ENCODE peak calls at places on chromosomes 1 and 21, in four cellular contexts. J is CD8-positive, alpha-beta memory T cell; Y is fibroblast of lung; C is psoas muscle. R is an unnamed sample.
A peak's percentile ranks its signal among the peaks of the same experiment; 100 is the strongest.

GRCh38 chr1:10378071-10378841 is 20.6 kb upstream of the PGD start:
- DNase-seq in J (no peak), Y (peak; percentile 46), C (no peak), R (peak; percentile 14)

GRCh38 chr21:25806053-25806452 is 71.3 kb downstream of the GABPA start:
- DNase-seq in J (no peak), Y (no peak), C (no peak), R (peak; percentile 42)

GRCh38 chr1:22789356-22789994 is 78.8 kb downstream of the EPHB2 start:
- DNase-seq in J (no peak), Y (no peak), C (no peak), R (peak; percentile 90)

GRCh38 chr1:111864862-111865261 is 109.2 kb downstream of the DDX20 start:
- DNase-seq in J (no peak), Y (no peak), C (no peak), R (peak; percentile 4)

GRCh38 chr1:10105484-10105883 is 72.7 kb downstream of the UBE4B start:
- DNase-seq in J (no peak), Y (no peak), C (peak; percentile 65), R (peak; percentile 9)

GRCh38 chr1:33306561-33307493 is 14.1 kb downstream of the A3GALT2 start:
- DNase-seq in J (no peak), Y (peak; percentile 25), C (peak; percentile 74), R (no peak)

GRCh38 chr1:52503706-52504105 is 49.2 kb downstream of the TUT4 start:
- DNase-seq in J (no peak), Y (no peak), C (no peak), R (no peak)

GRCh38 chr1:198212126-198212525 is 55.3 kb downstream of the NEK7 start:
- DNase-seq in J (no peak), Y (no peak), C (no peak), R (no peak)

GRCh38 chr21:37227071-37228002 is 39.8 kb downstream of the VPS26C start:
- DNase-seq in J (no peak), Y (no peak), C (no peak), R (no peak)

GRCh38 chr1:2805801-2806430 is 4.4 kb upstream of the TTC34 start:
- DNase-seq in J (peak; percentile 26), Y (no peak), C (peak; percentile 51), R (no peak)

GRCh38 chr1:242184955-242185354 is 186.1 kb upstream of the MAP1LC3C start:
- DNase-seq in J (no peak), Y (no peak), C (no peak), R (no peak)

GRCh38 chr1:32647308-32648134 is 2.8 kb downstream of the ZBTB8OS start:
- DNase-seq in J (no peak), Y (no peak), C (no peak), R (no peak)

GRCh38 chr1:195754874-195755273 is 853.4 kb downstream of the KCNT2 start:
- DNase-seq in J (no peak), Y (peak; percentile 38), C (no peak), R (peak; percentile 49)

GRCh38 chr1:207824691-207825090 is 72.8 kb downstream of the CD46 start:
- DNase-seq in J (no peak), Y (peak; percentile 48), C (peak; percentile 76), R (peak; percentile 54)

GRCh38 chr1:41673806-41674205 is 189.3 kb upstream of the EDN2 start:
- DNase-seq in J (no peak), Y (no peak), C (no peak), R (no peak)

GRCh38 chr1:35605071-35605881 is 32.2 kb downstream of the TFAP2E start:
- DNase-seq in J (no peak), Y (no peak), C (no peak), R (no peak)

GRCh38 chr1:209627349-209628196 is 24.7 kb downstream of the LAMB3 start:
- DNase-seq in J (peak; percentile 76), Y (peak; percentile 70), C (peak; percentile 91), R (no peak)

GRCh38 chr1:53328490-53329182 is 766 bp upstream of the LRP8 start:
- DNase-seq in J (peak; percentile 58), Y (no peak), C (peak; percentile 41), R (no peak)

GRCh38 chr1:225466848-225467192 is 39.0 kb upstream of the LBR start:
- DNase-seq in J (no peak), Y (no peak), C (no peak), R (no peak)

GRCh38 chr1:87113313-87113712 is 198.9 kb downstream of the HS2ST1 start:
- DNase-seq in J (no peak), Y (peak; percentile 87), C (peak; percentile 65), R (no peak)

GRCh38 chr1:242017580-242018233 is 18.8 kb upstream of the MAP1LC3C start:
- DNase-seq in J (no peak), Y (peak; percentile 54), C (no peak), R (peak; percentile 33)

GRCh38 chr21:19864456-19864855 is 1133.8 kb upstream of the NCAM2 start:
- DNase-seq in J (no peak), Y (no peak), C (no peak), R (no peak)

GRCh38 chr1:21337459-21337930 is 47.2 kb upstream of the ECE1 start:
- DNase-seq in J (no peak), Y (no peak), C (no peak), R (no peak)

GRCh38 chr21:36835383-36835795 is 131.1 kb downstream of the HLCS start:
- DNase-seq in J (no peak), Y (no peak), C (peak; percentile 93), R (no peak)

GRCh38 chr21:43627527-43627926 is 31.8 kb downstream of the HSF2BP start:
- DNase-seq in J (no peak), Y (no peak), C (no peak), R (no peak)

GRCh38 chr1:2803931-2804627 is 2.6 kb upstream of the TTC34 start:
- DNase-seq in J (peak; percentile 33), Y (no peak), C (peak; percentile 34), R (no peak)

GRCh38 chr1:169595764-169596711 is 9.8 kb upstream of the F5 start:
- DNase-seq in J (no peak), Y (peak; percentile 12), C (no peak), R (peak; percentile 57)

GRCh38 chr21:20313013-20313412 is 685.2 kb upstream of the NCAM2 start:
- DNase-seq in J (no peak), Y (no peak), C (no peak), R (no peak)

GRCh38 chr1:14318830-14319229 is 279.7 kb upstream of the KAZN start:
- DNase-seq in J (no peak), Y (no peak), C (no peak), R (no peak)

GRCh38 chr1:166273618-166274017 is 106.8 kb upstream of the FAM78B start:
- DNase-seq in J (no peak), Y (no peak), C (no peak), R (no peak)

GRCh38 chr1:114695430-114696093 is at the start of gene AMPD1:
- DNase-seq in J (no peak), Y (peak; percentile 12), C (no peak), R (peak; percentile 52)

GRCh38 chr21:38351961-38352521 is 95.2 kb downstream of the KCNJ15 start:
- DNase-seq in J (no peak), Y (peak; percentile 77), C (no peak), R (peak; percentile 69)

GRCh38 chr1:17561561-17561985 is 22.1 kb downstream of the ARHGEF10L start:
- DNase-seq in J (no peak), Y (peak; percentile 86), C (peak; percentile 73), R (no peak)
- H3K4me1 ChIP-seq in J (no peaks in the 10 kb centered on the region), Y (peaks cover 7% of the 10 kb centered on the region), C (peaks cover 48% of the 10 kb centered on the region), R (peaks cover 14% of the 10 kb centered on the region)

GRCh38 chr1:47181095-47181954 is 8.5 kb downstream of the PDZK1IP1 start:
- DNase-seq in J (no peak), Y (no peak), C (no peak), R (no peak)
- H3K4me1 ChIP-seq in J (peaks cover 6% of the 10 kb centered on the region), Y (no peaks in the 10 kb centered on the region), C (peaks cover 6% of the 10 kb centered on the region), R (peaks cover 13% of the 10 kb centered on the region)

GRCh38 chr1:56897150-56898004 is 42.8 kb downstream of the C8A start:
- DNase-seq in J (no peak), Y (peak; percentile 2), C (no peak), R (no peak)

GRCh38 chr1:56898005-56898373 is 43.4 kb downstream of the C8A start:
- DNase-seq in J (no peak), Y (no peak), C (no peak), R (no peak)

GRCh38 chr1:56894014-56894413 is 39.4 kb downstream of the C8A start:
- DNase-seq in J (no peak), Y (no peak), C (no peak), R (no peak)

GRCh38 chr1:56901720-56902119 is 47.1 kb downstream of the C8A start:
- DNase-seq in J (no peak), Y (peak; percentile 44), C (no peak), R (no peak)

GRCh38 chr1:56898888-56899287 is 44.3 kb downstream of the C8A start:
- DNase-seq in J (no peak), Y (no peak), C (no peak), R (no peak)
- H3K4me1 ChIP-seq in J (no peaks in the 10 kb centered on the region), Y (no peaks in the 10 kb centered on the region), C (no peaks in the 10 kb centered on the region), R (no peaks in the 10 kb centered on the region)

GRCh38 chr1:226980565-226981385 is 40.7 kb downstream of the COQ8A start:
- DNase-seq in J (no peak), Y (no peak), C (peak; percentile 73), R (no peak)
- H3K4me1 ChIP-seq in J (no peaks in the 10 kb centered on the region), Y (no peaks in the 10 kb centered on the region), C (peaks cover 80% of the 10 kb centered on the region), R (peaks cover 2% of the 10 kb centered on the region)

DNA sequence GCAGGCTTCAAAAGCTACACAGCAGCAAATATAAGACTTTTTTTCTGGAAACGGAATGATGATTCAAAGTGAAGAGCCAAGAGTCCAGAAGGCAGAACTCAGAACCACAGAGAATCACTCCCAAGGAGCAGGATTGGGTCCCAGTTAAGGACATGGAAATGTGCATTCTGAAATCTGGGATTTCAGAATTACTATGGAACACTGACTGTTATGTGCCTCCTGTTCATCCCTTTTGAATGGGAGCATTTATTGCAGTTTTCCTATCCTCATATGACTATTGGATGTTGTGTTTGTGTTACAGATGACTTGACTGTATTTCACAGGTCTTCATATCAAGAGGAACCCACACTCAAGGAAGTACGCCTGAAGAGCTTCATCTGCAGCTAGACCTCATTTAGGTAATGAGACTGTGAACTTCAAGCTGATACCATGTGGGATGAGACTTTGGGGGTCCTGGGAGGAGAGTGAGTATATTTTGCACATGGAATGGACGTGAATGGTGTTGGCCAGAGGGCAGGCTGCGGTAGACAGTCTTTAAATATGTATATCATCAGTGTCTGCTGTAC is 17.1 kb upstream of the CAP1 start:
- DNase-seq in J (no peak), Y (no peak), C (no peak), R (no peak)
- H3K4me1 ChIP-seq in J (no peaks in the 10 kb centered on the region), Y (no peaks in the 10 kb centered on the region), C (no peaks in the 10 kb centered on the region), R (peaks cover 6% of the 10 kb centered on the region)

DNA sequence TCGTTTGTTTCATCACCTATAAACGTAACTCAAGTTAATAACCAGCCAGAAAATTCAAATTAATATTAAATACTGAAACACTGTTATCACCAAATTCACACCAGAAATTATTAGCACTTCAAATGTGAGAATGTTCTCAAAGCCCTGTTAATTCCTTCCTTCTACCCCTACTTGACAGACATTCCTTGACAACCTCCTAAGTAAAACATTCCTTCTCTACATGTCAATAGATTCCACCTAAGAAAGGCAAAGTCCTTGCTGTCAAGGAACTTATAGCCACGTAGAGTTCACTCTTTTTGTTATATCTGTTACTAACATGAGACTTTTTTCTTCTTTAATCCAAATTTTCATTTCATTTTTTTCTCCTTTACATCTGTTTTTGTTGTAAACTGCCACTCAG is 441.5 kb downstream of the SMYD3 start:
- DNase-seq in J (no peak), Y (no peak), C (no peak), R (no peak)
- H3K4me1 ChIP-seq in J (no peaks in the 10 kb centered on the region), Y (no peaks in the 10 kb centered on the region), C (no peaks in the 10 kb centered on the region), R (no peaks in the 10 kb centered on the region)

R was measured in mammary epithelial cell.